ENCODE peak calls at places on chromosomes 7 and 10, in seven cellular contexts. H is transverse colon, A is cardiac muscle cell, G is A549, S is right cardiac atrium, P is astrocyte of the cerebellum, F is H7. V is an unnamed sample.

GRCh38 chr10:23338155-23338828 is 6.3 kb downstream of the C10orf67 start:
- DNase-seq in H (no peak), A (no peak), G (no peak), S (no peak), P (no peak), F (peak), V (no peak)

GRCh38 chr10:120431356-120431755 is 25.7 kb upstream of the PLPP4 start:
- DNase-seq in H (no peak), A (no peak), G (no peak), S (no peak), P (no peak), F (no peak), V (no peak)

GRCh38 chr10:100008142-100008522 is 1.6 kb downstream of the DNMBP start:
- DNase-seq in H (no peak), A (no peak), G (no peak), S (no peak), P (no peak), F (no peak), V (no peak)

GRCh38 chr10:132376394-132376851 is 20.6 kb upstream of the PWWP2B start:
- DNase-seq in H (no peak), A (no peak), G (no peak), S (no peak), P (no peak), F (peak), V (no peak)

GRCh38 chr10:96548589-96548988 is 34.9 kb upstream of the TLL2 start:
- DNase-seq in H (no peak), A (peak), G (no peak), S (peak), P (no peak), F (no peak), V (no peak)

GRCh38 chr7:131722371-131722770 is 165.9 kb upstream of the PODXL start:
- DNase-seq in H (no peak), A (no peak), G (no peak), S (no peak), P (no peak), F (no peak), V (no peak)

GRCh38 chr10:100688201-100688600 is 57.2 kb upstream of the PAX2 start:
- DNase-seq in H (no peak), A (no peak), G (no peak), S (no peak), P (no peak), F (peak), V (no peak)

GRCh38 chr10:33746878-33747277 is 412.4 kb upstream of the NRP1 start:
- DNase-seq in H (no peak), A (no peak), G (no peak), S (no peak), P (peak), F (no peak), V (no peak)

GRCh38 chr7:104011829-104012228 is 22.4 kb upstream of the RELN start:
- DNase-seq in H (no peak), A (peak), G (no peak), S (no peak), P (no peak), F (no peak), V (no peak)

GRCh38 chr7:111026301-111026700 is 64.6 kb upstream of the LRRN3 start:
- DNase-seq in H (no peak), A (no peak), G (no peak), S (no peak), P (no peak), F (no peak), V (no peak)

GRCh38 chr7:39753823-39754325 is 130.5 kb downstream of the RALA start:
- DNase-seq in H (no peak), A (no peak), G (no peak), S (no peak), P (no peak), F (no peak), V (no peak)

GRCh38 chr10:71975087-71975890 is 11.1 kb downstream of the CHST3 start:
- DNase-seq in H (peak), A (no peak), G (no peak), S (peak), P (no peak), F (peak), V (no peak)

GRCh38 chr10:43864622-43865021 is 215.9 kb upstream of the ZNF32 start:
- DNase-seq in H (no peak), A (no peak), G (no peak), S (no peak), P (no peak), F (no peak), V (no peak)

GRCh38 chr10:15158448-15158847 is 10.0 kb downstream of the NMT2 start:
- DNase-seq in H (no peak), A (no peak), G (no peak), S (no peak), P (no peak), F (no peak), V (no peak)

GRCh38 chr7:135980665-135981180 is 3.6 kb upstream of the MTPN start:
- DNase-seq in H (peak), A (no peak), G (no peak), S (no peak), P (no peak), F (no peak), V (no peak)

GRCh38 chr10:70533189-70533558 is 54.6 kb downstream of the PALD1 start:
- DNase-seq in H (no peak), A (no peak), G (no peak), S (no peak), P (no peak), F (no peak), V (no peak)

GRCh38 chr10:128596906-128597305 is 470.7 kb upstream of the MKI67 start:
- DNase-seq in H (peak), A (no peak), G (no peak), S (no peak), P (no peak), F (no peak), V (no peak)

GRCh38 chr7:156650042-156650441 is 9.5 kb downstream of the RNF32 start:
- DNase-seq in H (peak), A (no peak), G (no peak), S (no peak), P (no peak), F (peak), V (no peak)

GRCh38 chr7:112748381-112748780 is 41.8 kb downstream of the TMEM168 start:
- DNase-seq in H (no peak), A (no peak), G (no peak), S (no peak), P (no peak), F (no peak), V (no peak)

GRCh38 chr7:100726998-100727761 is 6.2 kb upstream of the ZAN start:
- DNase-seq in H (no peak), A (no peak), G (no peak), S (no peak), P (no peak), F (peak), V (no peak)

GRCh38 chr10:44385423-44385725 is 477 bp upstream of the CXCL12 start:
- DNase-seq in H (no peak), A (no peak), G (no peak), S (no peak), P (no peak), F (peak), V (no peak)

GRCh38 chr10:51955696-51956095 is 256.3 kb upstream of the CSTF2T start:
- DNase-seq in H (no peak), A (no peak), G (no peak), S (no peak), P (no peak), F (no peak), V (no peak)

GRCh38 chr7:55083206-55083605 is 64.4 kb downstream of the EGFR start:
- DNase-seq in H (no peak), A (no peak), G (no peak), S (no peak), P (no peak), F (no peak), V (no peak)

GRCh38 chr7:87091487-87092066 is 32.1 kb upstream of the ELAPOR2 start:
- DNase-seq in H (no peak), A (no peak), G (no peak), S (no peak), P (no peak), F (peak), V (no peak)

GRCh38 chr7:24595671-24596418 is 22.6 kb downstream of the PALS2 start:
- DNase-seq in H (no peak), A (no peak), G (no peak), S (no peak), P (no peak), F (no peak), V (no peak)

GRCh38 chr7:54672519-54672918 is 86.5 kb downstream of the SEC61G start:
- DNase-seq in H (no peak), A (no peak), G (no peak), S (no peak), P (no peak), F (no peak), V (no peak)

GRCh38 chr10:124648738-124649137 is 95.4 kb downstream of the FAM53B start:
- DNase-seq in H (peak), A (peak), G (no peak), S (peak), P (peak), F (no peak), V (no peak)
- H3K4me3 ChIP-seq in H (no peak), A (no peak), G (no peak), S (no peak), P (no peak), F (no peak), V (no peak)

GRCh38 chr10:118798186-118798811 is 43.5 kb upstream of the CACUL1 start:
- DNase-seq in H (no peak), A (no peak), G (peak), S (no peak), P (peak), F (no peak), V (no peak)

GRCh38 chr10:118793545-118793944 is 38.8 kb upstream of the CACUL1 start:
- DNase-seq in H (no peak), A (no peak), G (no peak), S (no peak), P (no peak), F (no peak), V (no peak)

GRCh38 chr10:118790058-118790457 is 35.3 kb upstream of the CACUL1 start:
- DNase-seq in H (no peak), A (no peak), G (no peak), S (no peak), P (no peak), F (no peak), V (no peak)

DNA sequence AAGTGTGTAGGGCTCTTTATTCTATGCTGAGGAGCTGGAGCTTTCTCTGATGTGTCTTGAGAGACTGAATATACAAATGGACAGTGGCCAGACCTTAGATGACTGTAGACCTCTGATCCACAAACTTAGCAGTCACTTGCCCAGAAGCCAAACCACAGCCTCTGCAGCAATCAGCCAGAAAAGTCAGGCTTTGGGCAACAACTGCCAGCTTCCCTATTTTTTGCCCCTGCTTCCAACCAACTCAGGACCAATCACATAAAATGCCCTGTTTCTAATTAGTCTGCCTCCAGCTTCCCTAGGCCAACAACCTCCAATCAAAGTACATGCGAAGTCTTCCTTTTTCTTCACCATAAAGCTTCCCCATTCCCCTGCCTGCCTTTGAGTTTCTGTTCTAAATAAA is 37.7 kb upstream of the CACUL1 start:
- DNase-seq in H (peak), A (no peak), G (no peak), S (no peak), P (peak), F (no peak), V (no peak)
- H3K4me3 ChIP-seq in H (no peak), A (no peak), G (no peak), S (no peak), P (no peak), F (no peak), V (no peak)

GRCh38 chr7:22860337-22860736 is 37.7 kb upstream of the TOMM7 start:
- DNase-seq in H (no peak), A (no peak), G (no peak), S (no peak), P (no peak), F (no peak), V (no peak)

GRCh38 chr7:22859676-22860290 is 37.1 kb upstream of the TOMM7 start:
- DNase-seq in H (no peak), A (no peak), G (no peak), S (no peak), P (no peak), F (no peak), V (no peak)

GRCh38 chr7:22860784-22861482 is 38.3 kb upstream of the TOMM7 start:
- DNase-seq in H (no peak), A (no peak), G (peak), S (no peak), P (no peak), F (peak), V (no peak)

GRCh38 chr7:22858274-22858639 is 35.6 kb upstream of the TOMM7 start:
- DNase-seq in H (no peak), A (no peak), G (no peak), S (no peak), P (no peak), F (no peak), V (no peak)

DNA sequence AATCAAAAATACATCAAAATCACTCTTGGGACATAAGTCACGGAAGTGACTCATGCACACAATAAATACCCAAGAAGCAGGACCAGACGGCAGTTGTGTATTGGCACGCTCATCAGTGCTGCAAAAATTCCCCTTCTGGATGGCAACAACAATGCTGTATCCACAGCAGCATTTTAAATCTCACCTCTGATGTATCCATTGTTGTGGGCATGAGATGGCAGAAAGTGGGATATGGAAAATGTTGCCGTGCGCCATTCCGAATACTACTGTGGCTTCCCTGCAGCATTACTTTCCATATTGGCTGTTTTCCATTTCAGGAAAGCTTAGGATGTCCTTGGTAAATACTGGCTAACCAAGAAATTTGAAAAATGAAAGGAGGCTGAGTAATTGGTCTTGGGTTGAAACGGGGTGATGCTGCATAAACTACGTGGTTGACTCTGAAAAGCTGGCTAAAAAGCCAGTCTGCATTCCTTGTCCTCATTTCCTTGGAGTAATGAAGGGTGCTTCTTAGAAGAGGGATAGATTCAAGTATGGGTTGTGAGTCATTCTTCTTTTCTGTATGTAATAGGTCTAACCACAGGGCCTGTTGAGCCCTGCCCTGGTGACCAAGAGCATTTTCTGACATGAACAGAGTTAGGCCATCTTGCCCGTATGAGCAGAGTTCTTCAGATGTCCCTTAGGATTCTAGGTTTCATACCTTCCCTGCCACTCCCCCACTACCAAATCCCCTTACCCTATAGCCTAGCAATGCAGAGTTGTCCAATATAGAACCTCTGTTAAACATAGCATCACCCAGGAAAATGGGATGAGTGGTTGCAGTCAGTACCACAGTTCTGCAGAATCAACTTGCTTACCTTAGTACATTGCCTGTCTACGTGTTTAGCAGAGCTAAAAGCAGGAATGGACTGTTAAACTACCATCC is 36.3 kb upstream of the TOMM7 start:
- DNase-seq in H (no peak), A (no peak), G (peak), S (no peak), P (peak), F (no peak), V (no peak)
- H3K4me3 ChIP-seq in H (no peak), A (no peak), G (no peak), S (no peak), P (no peak), F (no peak), V (no peak)

DNA sequence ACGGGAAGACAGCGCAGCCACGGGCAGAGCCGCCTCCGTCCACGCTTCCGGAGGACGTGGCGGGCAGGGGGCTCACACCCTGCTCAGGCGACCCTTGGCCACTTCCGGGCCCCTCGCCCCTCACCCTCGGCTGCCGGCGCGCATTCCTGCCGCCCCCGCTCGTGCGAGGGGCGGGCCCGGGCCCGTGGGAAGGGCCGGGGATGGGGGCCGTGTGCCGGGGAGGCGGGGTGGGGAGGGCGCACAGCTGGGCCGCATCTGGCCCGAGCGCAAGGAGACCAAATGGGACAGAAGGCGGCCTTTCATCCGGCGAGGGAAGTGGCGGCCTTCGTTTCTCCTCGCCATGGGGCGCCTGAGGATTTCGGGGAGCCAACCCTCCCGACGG is 846 bp upstream of the LFNG start:
- DNase-seq in H (no peak), A (no peak), G (no peak), S (no peak), P (no peak), F (peak), V (no peak)
- H3K4me3 ChIP-seq in H (no peak), A (peak), G (peak), S (peak), P (peak), F (peak), V (peak)

DNA sequence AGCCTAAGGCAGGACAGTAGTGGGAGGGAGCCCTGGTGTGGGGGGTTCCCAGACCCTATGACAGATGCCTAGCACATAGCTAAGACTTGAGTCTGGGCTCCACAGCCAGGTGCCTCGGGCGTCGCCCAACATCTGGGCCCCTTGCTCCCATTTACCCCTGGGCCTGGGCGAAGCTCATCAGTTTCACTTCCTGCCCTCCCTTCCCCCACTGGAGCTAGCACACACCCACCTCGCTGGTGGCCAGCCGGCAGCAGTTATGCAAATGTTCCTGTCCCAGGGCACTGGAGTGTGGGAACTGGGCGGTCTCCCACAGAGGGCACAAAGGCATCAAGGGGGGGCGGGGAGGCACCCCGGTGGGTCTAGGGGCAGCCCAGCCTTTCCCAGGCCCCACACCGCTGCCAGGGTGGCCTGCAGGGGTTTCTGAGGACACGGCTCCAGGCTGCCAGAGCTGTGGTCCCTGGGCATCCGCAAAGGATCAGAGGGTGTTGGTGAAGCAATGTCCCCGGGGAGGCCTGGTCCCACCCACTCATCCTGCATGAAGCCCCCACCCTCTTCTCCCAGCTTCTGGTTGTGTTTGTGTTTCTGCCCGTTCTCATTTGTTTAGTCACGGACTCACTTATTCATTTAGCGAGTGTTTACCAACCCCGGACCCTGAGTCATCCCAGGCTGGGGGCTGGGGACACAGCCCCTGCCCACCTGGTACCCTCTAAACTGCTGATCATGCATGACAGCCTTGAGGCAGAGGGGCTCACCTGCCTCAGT is 20.4 kb downstream of the SH2B2 start:
- DNase-seq in H (peak), A (no peak), G (no peak), S (peak), P (no peak), F (peak), V (peak)
- H3K4me3 ChIP-seq in H (no peak), A (no peak), G (no peak), S (no peak), P (no peak), F (no peak), V (no peak)

V was measured in NT2/D1.